ENCODE peak calls at places on chromosomes 7 and 10, in nine cellular contexts. One of them, this sample, is unnamed.

GRCh38 chr7:158368449-158368848 is 219.2 kb downstream of the PTPRN2 start:
- DNase-seq in NCI-H226: no peak
- DNase-seq in endothelial cell: no peak
- DNase-seq in NCI-H2171 treated with DMSO at 0.1 percent for 48 hours: no peak
- DNase-seq in nephron progenitor cell: no peak
- DNase-seq in NCI-H2029: no peak
- DNase-seq in activated CD4-positive, alpha-beta T cell treated with anti-CD3 and anti-CD28 coated beads, Interleukin-2, amount 10 ng/mL, durations not matched to agents 7 days and 5 days: no peak
- DNase-seq in GF-D8: no peak
- DNase-seq in activated gamma-delta T cell: no peak
- DNase-seq in this sample: no peak

GRCh38 chr10:126017961-126018560 is 121.7 kb downstream of the FANK1 start:
- DNase-seq in NCI-H226: peak
- DNase-seq in endothelial cell: no peak
- DNase-seq in NCI-H2171 treated with DMSO at 0.1 percent for 48 hours: no peak
- DNase-seq in nephron progenitor cell: no peak
- DNase-seq in NCI-H2029: no peak
- DNase-seq in activated CD4-positive, alpha-beta T cell treated with anti-CD3 and anti-CD28 coated beads, Interleukin-2, amount 10 ng/mL, durations not matched to agents 7 days and 5 days: no peak
- DNase-seq in GF-D8: no peak
- DNase-seq in activated gamma-delta T cell: no peak
- DNase-seq in this sample: no peak

GRCh38 chr7:73894851-73895441 is 34.0 kb downstream of the TMEM270 start:
- DNase-seq in NCI-H226: peak
- DNase-seq in endothelial cell: no peak
- DNase-seq in NCI-H2171 treated with DMSO at 0.1 percent for 48 hours: no peak
- DNase-seq in nephron progenitor cell: no peak
- DNase-seq in NCI-H2029: no peak
- DNase-seq in activated CD4-positive, alpha-beta T cell treated with anti-CD3 and anti-CD28 coated beads, Interleukin-2, amount 10 ng/mL, durations not matched to agents 7 days and 5 days: no peak
- DNase-seq in GF-D8: no peak
- DNase-seq in activated gamma-delta T cell: no peak
- DNase-seq in this sample: peak

GRCh38 chr10:20407421-20407820 is 489.7 kb downstream of the NEBL start:
- DNase-seq in NCI-H226: no peak
- DNase-seq in endothelial cell: no peak
- DNase-seq in NCI-H2171 treated with DMSO at 0.1 percent for 48 hours: no peak
- DNase-seq in nephron progenitor cell: no peak
- DNase-seq in NCI-H2029: no peak
- DNase-seq in activated CD4-positive, alpha-beta T cell treated with anti-CD3 and anti-CD28 coated beads, Interleukin-2, amount 10 ng/mL, durations not matched to agents 7 days and 5 days: no peak
- DNase-seq in GF-D8: no peak
- DNase-seq in activated gamma-delta T cell: no peak
- DNase-seq in this sample: no peak

GRCh38 chr10:73553316-73553715 is 37.8 kb downstream of the USP54 start:
- DNase-seq in NCI-H226: no peak
- DNase-seq in endothelial cell: no peak
- DNase-seq in NCI-H2171 treated with DMSO at 0.1 percent for 48 hours: no peak
- DNase-seq in nephron progenitor cell: no peak
- DNase-seq in NCI-H2029: no peak
- DNase-seq in activated CD4-positive, alpha-beta T cell treated with anti-CD3 and anti-CD28 coated beads, Interleukin-2, amount 10 ng/mL, durations not matched to agents 7 days and 5 days: no peak
- DNase-seq in GF-D8: no peak
- DNase-seq in activated gamma-delta T cell: no peak
- DNase-seq in this sample: no peak

GRCh38 chr7:139339025-139339424 is 2.1 kb upstream of the FMC1 start:
- DNase-seq in NCI-H226: no peak
- DNase-seq in endothelial cell: no peak
- DNase-seq in NCI-H2171 treated with DMSO at 0.1 percent for 48 hours: no peak
- DNase-seq in nephron progenitor cell: no peak
- DNase-seq in NCI-H2029: no peak
- DNase-seq in activated CD4-positive, alpha-beta T cell treated with anti-CD3 and anti-CD28 coated beads, Interleukin-2, amount 10 ng/mL, durations not matched to agents 7 days and 5 days: no peak
- DNase-seq in GF-D8: no peak
- DNase-seq in activated gamma-delta T cell: no peak
- DNase-seq in this sample: no peak

GRCh38 chr7:92255308-92255707 is 9.5 kb downstream of the ANKIB1 start:
- DNase-seq in NCI-H226: peak
- DNase-seq in endothelial cell: no peak
- DNase-seq in NCI-H2171 treated with DMSO at 0.1 percent for 48 hours: no peak
- DNase-seq in nephron progenitor cell: no peak
- DNase-seq in NCI-H2029: no peak
- DNase-seq in activated CD4-positive, alpha-beta T cell treated with anti-CD3 and anti-CD28 coated beads, Interleukin-2, amount 10 ng/mL, durations not matched to agents 7 days and 5 days: no peak
- DNase-seq in GF-D8: no peak
- DNase-seq in activated gamma-delta T cell: no peak
- DNase-seq in this sample: no peak

GRCh38 chr10:49593564-49593875 is 16.6 kb upstream of the SLC18A3 start:
- DNase-seq in NCI-H226: no peak
- DNase-seq in endothelial cell: no peak
- DNase-seq in NCI-H2171 treated with DMSO at 0.1 percent for 48 hours: no peak
- DNase-seq in nephron progenitor cell: no peak
- DNase-seq in NCI-H2029: no peak
- DNase-seq in activated CD4-positive, alpha-beta T cell treated with anti-CD3 and anti-CD28 coated beads, Interleukin-2, amount 10 ng/mL, durations not matched to agents 7 days and 5 days: no peak
- DNase-seq in GF-D8: no peak
- DNase-seq in activated gamma-delta T cell: no peak
- DNase-seq in this sample: no peak

GRCh38 chr7:12703881-12704280 is 16.4 kb downstream of the ARL4A start:
- DNase-seq in NCI-H226: no peak
- DNase-seq in endothelial cell: no peak
- DNase-seq in NCI-H2171 treated with DMSO at 0.1 percent for 48 hours: no peak
- DNase-seq in nephron progenitor cell: no peak
- DNase-seq in NCI-H2029: no peak
- DNase-seq in activated CD4-positive, alpha-beta T cell treated with anti-CD3 and anti-CD28 coated beads, Interleukin-2, amount 10 ng/mL, durations not matched to agents 7 days and 5 days: no peak
- DNase-seq in GF-D8: no peak
- DNase-seq in activated gamma-delta T cell: no peak
- DNase-seq in this sample: no peak

GRCh38 chr7:28032738-28033380 is 147.7 kb downstream of the JAZF1 start:
- DNase-seq in NCI-H226: no peak
- DNase-seq in endothelial cell: peak
- DNase-seq in NCI-H2171 treated with DMSO at 0.1 percent for 48 hours: no peak
- DNase-seq in nephron progenitor cell: no peak
- DNase-seq in NCI-H2029: no peak
- DNase-seq in activated CD4-positive, alpha-beta T cell treated with anti-CD3 and anti-CD28 coated beads, Interleukin-2, amount 10 ng/mL, durations not matched to agents 7 days and 5 days: no peak
- DNase-seq in GF-D8: no peak
- DNase-seq in activated gamma-delta T cell: no peak
- DNase-seq in this sample: no peak

GRCh38 chr10:95289003-95289920 is 1.5 kb downstream of the PDLIM1 start:
- DNase-seq in NCI-H226: peak
- DNase-seq in endothelial cell: no peak
- DNase-seq in NCI-H2171 treated with DMSO at 0.1 percent for 48 hours: no peak
- DNase-seq in nephron progenitor cell: no peak
- DNase-seq in NCI-H2029: no peak
- DNase-seq in activated CD4-positive, alpha-beta T cell treated with anti-CD3 and anti-CD28 coated beads, Interleukin-2, amount 10 ng/mL, durations not matched to agents 7 days and 5 days: no peak
- DNase-seq in GF-D8: no peak
- DNase-seq in activated gamma-delta T cell: no peak
- DNase-seq in this sample: no peak

GRCh38 chr7:121000091-121000983 is 11.8 kb downstream of the CPED1 start:
- DNase-seq in NCI-H226: no peak
- DNase-seq in endothelial cell: no peak
- DNase-seq in NCI-H2171 treated with DMSO at 0.1 percent for 48 hours: no peak
- DNase-seq in nephron progenitor cell: no peak
- DNase-seq in NCI-H2029: no peak
- DNase-seq in activated CD4-positive, alpha-beta T cell treated with anti-CD3 and anti-CD28 coated beads, Interleukin-2, amount 10 ng/mL, durations not matched to agents 7 days and 5 days: no peak
- DNase-seq in GF-D8: no peak
- DNase-seq in activated gamma-delta T cell: no peak
- DNase-seq in this sample: no peak

GRCh38 chr10:98260752-98261151 is 7.2 kb downstream of the LOXL4 start:
- DNase-seq in NCI-H226: no peak
- DNase-seq in endothelial cell: no peak
- DNase-seq in NCI-H2171 treated with DMSO at 0.1 percent for 48 hours: no peak
- DNase-seq in nephron progenitor cell: no peak
- DNase-seq in NCI-H2029: no peak
- DNase-seq in activated CD4-positive, alpha-beta T cell treated with anti-CD3 and anti-CD28 coated beads, Interleukin-2, amount 10 ng/mL, durations not matched to agents 7 days and 5 days: no peak
- DNase-seq in GF-D8: no peak
- DNase-seq in activated gamma-delta T cell: no peak
- DNase-seq in this sample: no peak

GRCh38 chr7:137890449-137890916 is 43.7 kb upstream of the DGKI start:
- DNase-seq in NCI-H226: no peak
- DNase-seq in endothelial cell: no peak
- DNase-seq in NCI-H2171 treated with DMSO at 0.1 percent for 48 hours: peak
- DNase-seq in nephron progenitor cell: no peak
- DNase-seq in NCI-H2029: no peak
- DNase-seq in activated CD4-positive, alpha-beta T cell treated with anti-CD3 and anti-CD28 coated beads, Interleukin-2, amount 10 ng/mL, durations not matched to agents 7 days and 5 days: no peak
- DNase-seq in GF-D8: no peak
- DNase-seq in activated gamma-delta T cell: no peak
- DNase-seq in this sample: no peak

GRCh38 chr7:75915416-75916156 is 631 bp downstream of the POR start:
- DNase-seq in NCI-H226: no peak
- DNase-seq in endothelial cell: peak
- DNase-seq in NCI-H2171 treated with DMSO at 0.1 percent for 48 hours: peak
- DNase-seq in nephron progenitor cell: peak
- DNase-seq in NCI-H2029: no peak
- DNase-seq in activated CD4-positive, alpha-beta T cell treated with anti-CD3 and anti-CD28 coated beads, Interleukin-2, amount 10 ng/mL, durations not matched to agents 7 days and 5 days: peak
- DNase-seq in GF-D8: no peak
- DNase-seq in activated gamma-delta T cell: no peak
- DNase-seq in this sample: peak

GRCh38 chr7:151448261-151449252 is 8.6 kb upstream of the CRYGN start:
- DNase-seq in NCI-H226: no peak
- DNase-seq in endothelial cell: peak
- DNase-seq in NCI-H2171 treated with DMSO at 0.1 percent for 48 hours: peak
- DNase-seq in nephron progenitor cell: peak
- DNase-seq in NCI-H2029: peak
- DNase-seq in activated CD4-positive, alpha-beta T cell treated with anti-CD3 and anti-CD28 coated beads, Interleukin-2, amount 10 ng/mL, durations not matched to agents 7 days and 5 days: peak
- DNase-seq in GF-D8: peak
- DNase-seq in activated gamma-delta T cell: peak
- DNase-seq in this sample: peak

GRCh38 chr7:2635810-2636701 is 4.3 kb downstream of the TTYH3 start:
- DNase-seq in NCI-H226: no peak
- DNase-seq in endothelial cell: no peak
- DNase-seq in NCI-H2171 treated with DMSO at 0.1 percent for 48 hours: no peak
- DNase-seq in nephron progenitor cell: no peak
- DNase-seq in NCI-H2029: peak
- DNase-seq in activated CD4-positive, alpha-beta T cell treated with anti-CD3 and anti-CD28 coated beads, Interleukin-2, amount 10 ng/mL, durations not matched to agents 7 days and 5 days: no peak
- DNase-seq in GF-D8: no peak
- DNase-seq in activated gamma-delta T cell: no peak
- DNase-seq in this sample: no peak

GRCh38 chr7:47482013-47482761 is 99.7 kb downstream of the TNS3 start:
- DNase-seq in NCI-H226: peak
- DNase-seq in endothelial cell: no peak
- DNase-seq in NCI-H2171 treated with DMSO at 0.1 percent for 48 hours: no peak
- DNase-seq in nephron progenitor cell: no peak
- DNase-seq in NCI-H2029: no peak
- DNase-seq in activated CD4-positive, alpha-beta T cell treated with anti-CD3 and anti-CD28 coated beads, Interleukin-2, amount 10 ng/mL, durations not matched to agents 7 days and 5 days: no peak
- DNase-seq in GF-D8: no peak
- DNase-seq in activated gamma-delta T cell: no peak
- DNase-seq in this sample: no peak

GRCh38 chr10:116694253-116694926 is 48.0 kb downstream of the HSPA12A start:
- DNase-seq in NCI-H226: no peak
- DNase-seq in endothelial cell: no peak
- DNase-seq in NCI-H2171 treated with DMSO at 0.1 percent for 48 hours: no peak
- DNase-seq in nephron progenitor cell: peak
- DNase-seq in NCI-H2029: no peak
- DNase-seq in activated CD4-positive, alpha-beta T cell treated with anti-CD3 and anti-CD28 coated beads, Interleukin-2, amount 10 ng/mL, durations not matched to agents 7 days and 5 days: no peak
- DNase-seq in GF-D8: no peak
- DNase-seq in activated gamma-delta T cell: no peak
- DNase-seq in this sample: no peak

This sample was measured in ovary.